ENCODE peak calls at places on chromosomes 13 and 19, in five cellular contexts. One of them, this sample, is unnamed.

GRCh38 chr19:43622956-43623355 is 3.5 kb upstream of the ZNF428 start:
- DNase-seq in fibroblast of pulmonary artery: no peak
- DNase-seq in ureter: no peak
- DNase-seq in PC-9: no peak
- DNase-seq in stimulated activated CD4-positive, alpha-beta T cell treated with anti-CD3 and anti-CD28 coated beads, TNF-alpha, amount 100 ng/mL, for 48 hours: no peak
- DNase-seq in this sample: no peak

GRCh38 chr19:40578442-40578908 is 1.8 kb downstream of the SHKBP1 start:
- DNase-seq in fibroblast of pulmonary artery: peak
- DNase-seq in ureter: no peak
- DNase-seq in PC-9: no peak
- DNase-seq in stimulated activated CD4-positive, alpha-beta T cell treated with anti-CD3 and anti-CD28 coated beads, TNF-alpha, amount 100 ng/mL, for 48 hours: no peak
- DNase-seq in this sample: no peak

GRCh38 chr19:36528921-36529518 is 949 bp upstream of the ZNF260 start:
- DNase-seq in fibroblast of pulmonary artery: no peak
- DNase-seq in ureter: no peak
- DNase-seq in PC-9: no peak
- DNase-seq in stimulated activated CD4-positive, alpha-beta T cell treated with anti-CD3 and anti-CD28 coated beads, TNF-alpha, amount 100 ng/mL, for 48 hours: peak
- DNase-seq in this sample: no peak

GRCh38 chr19:313169-313987 is 22.2 kb upstream of the PLPP2 start:
- DNase-seq in fibroblast of pulmonary artery: no peak
- DNase-seq in ureter: peak
- DNase-seq in PC-9: no peak
- DNase-seq in stimulated activated CD4-positive, alpha-beta T cell treated with anti-CD3 and anti-CD28 coated beads, TNF-alpha, amount 100 ng/mL, for 48 hours: no peak
- DNase-seq in this sample: no peak

GRCh38 chr19:10812902-10813404 is 23.1 kb downstream of the TMED1 start:
- DNase-seq in fibroblast of pulmonary artery: peak
- DNase-seq in ureter: no peak
- DNase-seq in PC-9: peak
- DNase-seq in stimulated activated CD4-positive, alpha-beta T cell treated with anti-CD3 and anti-CD28 coated beads, TNF-alpha, amount 100 ng/mL, for 48 hours: no peak
- DNase-seq in this sample: no peak

GRCh38 chr19:46931197-46931596 is 70.4 kb downstream of the ARHGAP35 start:
- DNase-seq in fibroblast of pulmonary artery: no peak
- DNase-seq in ureter: no peak
- DNase-seq in PC-9: no peak
- DNase-seq in stimulated activated CD4-positive, alpha-beta T cell treated with anti-CD3 and anti-CD28 coated beads, TNF-alpha, amount 100 ng/mL, for 48 hours: no peak
- DNase-seq in this sample: no peak

GRCh38 chr19:42445948-42446347 is 3.2 kb upstream of the CXCL17 start:
- DNase-seq in fibroblast of pulmonary artery: no peak
- DNase-seq in ureter: no peak
- DNase-seq in PC-9: no peak
- DNase-seq in stimulated activated CD4-positive, alpha-beta T cell treated with anti-CD3 and anti-CD28 coated beads, TNF-alpha, amount 100 ng/mL, for 48 hours: no peak
- DNase-seq in this sample: no peak

GRCh38 chr13:21399741-21400140 is 59.4 kb downstream of the ZDHHC20 start:
- DNase-seq in fibroblast of pulmonary artery: peak
- DNase-seq in ureter: no peak
- DNase-seq in PC-9: no peak
- DNase-seq in stimulated activated CD4-positive, alpha-beta T cell treated with anti-CD3 and anti-CD28 coated beads, TNF-alpha, amount 100 ng/mL, for 48 hours: no peak
- DNase-seq in this sample: peak

GRCh38 chr13:101489635-101490034 is 37.2 kb downstream of the ITGBL1 start:
- DNase-seq in fibroblast of pulmonary artery: peak
- DNase-seq in ureter: no peak
- DNase-seq in PC-9: no peak
- DNase-seq in stimulated activated CD4-positive, alpha-beta T cell treated with anti-CD3 and anti-CD28 coated beads, TNF-alpha, amount 100 ng/mL, for 48 hours: no peak
- DNase-seq in this sample: no peak

GRCh38 chr19:919157-920050 is 2.3 kb downstream of the KISS1R start:
- DNase-seq in fibroblast of pulmonary artery: no peak
- DNase-seq in ureter: no peak
- DNase-seq in PC-9: peak
- DNase-seq in stimulated activated CD4-positive, alpha-beta T cell treated with anti-CD3 and anti-CD28 coated beads, TNF-alpha, amount 100 ng/mL, for 48 hours: no peak
- DNase-seq in this sample: no peak

GRCh38 chr19:18942692-18943091 is 1.7 kb upstream of the HOMER3 start:
- DNase-seq in fibroblast of pulmonary artery: no peak
- DNase-seq in ureter: no peak
- DNase-seq in PC-9: no peak
- DNase-seq in stimulated activated CD4-positive, alpha-beta T cell treated with anti-CD3 and anti-CD28 coated beads, TNF-alpha, amount 100 ng/mL, for 48 hours: no peak
- DNase-seq in this sample: no peak

GRCh38 chr19:16034958-16035560 is 41.2 kb upstream of the TPM4 start:
- DNase-seq in fibroblast of pulmonary artery: no peak
- DNase-seq in ureter: no peak
- DNase-seq in PC-9: no peak
- DNase-seq in stimulated activated CD4-positive, alpha-beta T cell treated with anti-CD3 and anti-CD28 coated beads, TNF-alpha, amount 100 ng/mL, for 48 hours: no peak
- DNase-seq in this sample: no peak